ENCODE peak calls at places on chromosome 18, in four cellular contexts. One of them, this sample, is unnamed.

GRCh38 chr18:78859686-78860085 is 119.9 kb upstream of the SALL3 start:
- DNase-seq in HepG2: no peak
- DNase-seq in K562: no peak
- DNase-seq in WTC11: no peak
- DNase-seq in this sample: no peak

GRCh38 chr18:12839526-12840196 is 44.4 kb downstream of the PTPN2 start:
- DNase-seq in WTC11: no peak
- DNase-seq in K562: no peak
- DNase-seq in HepG2: no peak
- DNase-seq in this sample: no peak

GRCh38 chr18:24627644-24628315 is 167.3 kb downstream of the HRH4 start:
- DNase-seq in K562: no peak
- DNase-seq in WTC11: no peak
- DNase-seq in HepG2: no peak
- DNase-seq in this sample: no peak

GRCh38 chr18:79629249-79629558 is 50.4 kb upstream of the CTDP1 start:
- DNase-seq in HepG2: no peak
- DNase-seq in K562: no peak
- DNase-seq in WTC11: no peak
- DNase-seq in this sample: no peak

GRCh38 chr18:47775961-47776360 is 154.5 kb downstream of the SMAD2 start:
- DNase-seq in K562: no peak
- DNase-seq in WTC11: no peak
- DNase-seq in HepG2: peak
- DNase-seq in this sample: no peak

GRCh38 chr18:59249186-59249774 is 24.0 kb downstream of the RAX start:
- DNase-seq in HepG2: peak
- DNase-seq in WTC11: peak
- DNase-seq in K562: peak
- DNase-seq in this sample: peak

GRCh38 chr18:58314284-58314683 is 270.3 kb downstream of the NEDD4L start:
- DNase-seq in K562: no peak
- DNase-seq in WTC11: no peak
- DNase-seq in HepG2: peak
- DNase-seq in this sample: no peak

GRCh38 chr18:26549486-26550435 is 1.4 kb upstream of the KCTD1 start:
- DNase-seq in WTC11: peak
- DNase-seq in HepG2: peak
- DNase-seq in K562: no peak
- DNase-seq in this sample: peak

GRCh38 chr18:50850307-50850706 is 28.6 kb upstream of the ME2 start:
- DNase-seq in HepG2: no peak
- DNase-seq in WTC11: no peak
- DNase-seq in K562: no peak
- DNase-seq in this sample: no peak

GRCh38 chr18:55732227-55733106 is 144.5 kb upstream of the TCF4 start:
- DNase-seq in WTC11: no peak
- DNase-seq in K562: peak
- DNase-seq in HepG2: no peak
- DNase-seq in this sample: no peak

GRCh38 chr18:3604626-3605408 is 154.8 kb downstream of the TGIF1 start:
- DNase-seq in K562: peak
- DNase-seq in WTC11: no peak
- DNase-seq in HepG2: peak
- DNase-seq in this sample: no peak

GRCh38 chr18:42289526-42289925 is 334.5 kb downstream of the PIK3C3 start:
- DNase-seq in WTC11: no peak
- DNase-seq in HepG2: no peak
- DNase-seq in K562: no peak
- DNase-seq in this sample: no peak

GRCh38 chr18:37572736-37573135 is 7.1 kb upstream of the CELF4 start:
- DNase-seq in WTC11: no peak
- DNase-seq in HepG2: no peak
- DNase-seq in K562: no peak
- DNase-seq in this sample: no peak

GRCh38 chr18:48825101-48825745 is 125.5 kb downstream of the SMAD7 start:
- DNase-seq in K562: no peak
- DNase-seq in HepG2: no peak
- DNase-seq in WTC11: peak
- DNase-seq in this sample: no peak

GRCh38 chr18:45783097-45784075 is 42.1 kb upstream of the SIGLEC15 start:
- DNase-seq in WTC11: no peak
- DNase-seq in HepG2: no peak
- DNase-seq in K562: no peak
- DNase-seq in this sample: no peak

GRCh38 chr18:5052491-5052890 is 144.6 kb downstream of the AKAIN1 start:
- DNase-seq in K562: no peak
- DNase-seq in HepG2: no peak
- DNase-seq in WTC11: no peak
- DNase-seq in this sample: no peak

GRCh38 chr18:80119111-80119510 is 10.0 kb downstream of the ADNP2 start:
- DNase-seq in K562: no peak
- DNase-seq in HepG2: no peak
- DNase-seq in WTC11: no peak
- DNase-seq in this sample: no peak

GRCh38 chr18:43592268-43592667 is 315.0 kb upstream of the SYT4 start:
- DNase-seq in HepG2: no peak
- DNase-seq in WTC11: no peak
- DNase-seq in K562: no peak
- DNase-seq in this sample: no peak

GRCh38 chr18:43589611-43590151 is 312.4 kb upstream of the SYT4 start:
- DNase-seq in HepG2: no peak
- DNase-seq in K562: no peak
- DNase-seq in WTC11: no peak
- DNase-seq in this sample: no peak

GRCh38 chr18:43590182-43590903 is 313.1 kb upstream of the SYT4 start:
- DNase-seq in WTC11: no peak
- DNase-seq in HepG2: no peak
- DNase-seq in K562: no peak
- DNase-seq in this sample: no peak

GRCh38 chr18:43587538-43588153 is 310.4 kb upstream of the SYT4 start:
- DNase-seq in K562: peak
- DNase-seq in HepG2: peak
- DNase-seq in WTC11: no peak
- DNase-seq in this sample: peak

DNA sequence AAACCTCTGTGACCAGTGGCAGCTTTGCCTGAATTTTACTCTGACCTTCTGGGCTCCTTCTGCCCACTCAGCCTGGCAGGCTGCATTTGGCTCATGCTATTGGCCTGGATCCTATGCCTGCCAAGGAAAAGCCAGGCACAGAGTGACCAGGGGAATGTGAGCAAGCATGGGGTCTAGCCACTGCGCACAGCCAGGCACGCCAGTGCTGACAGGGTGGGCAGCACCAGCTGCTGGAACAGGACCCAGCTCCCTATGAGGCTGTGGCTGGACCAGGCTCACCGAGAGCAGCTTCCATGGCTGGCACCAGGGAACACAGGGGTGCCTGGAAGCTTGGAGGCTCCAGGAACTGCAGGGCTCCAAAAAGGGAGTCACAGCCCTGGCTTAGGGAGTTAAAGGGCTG is 311.5 kb upstream of the SYT4 start:
- DNase-seq in HepG2: no peak
- DNase-seq in WTC11: no peak
- DNase-seq in K562: no peak
- DNase-seq in this sample: no peak
- TF ChIP-seq ELF4 in HepG2: no peak
- TF ChIP-seq ELF4 in WTC11: no peak
- TF ChIP-seq ELF4 in K562: no peak
- TF ChIP-seq ELF4 in this sample: no peak

GRCh38 chr18:62323483-62324354 is 1.4 kb upstream of the TNFRSF11A start:
- DNase-seq in HepG2: no peak
- DNase-seq in WTC11: no peak
- DNase-seq in K562: no peak
- DNase-seq in this sample: no peak
- TF ChIP-seq ELF4 in HepG2: no peak
- TF ChIP-seq ELF4 in WTC11: no peak
- TF ChIP-seq ELF4 in K562: no peak
- TF ChIP-seq ELF4 in this sample: no peak

GRCh38 chr18:63890226-63890949 is 2.9 kb downstream of the SERPINB2 start:
- DNase-seq in WTC11: no peak
- DNase-seq in HepG2: no peak
- DNase-seq in K562: no peak
- DNase-seq in this sample: no peak

GRCh38 chr18:63894367-63894766 is 6.9 kb downstream of the SERPINB2 start:
- DNase-seq in WTC11: no peak
- DNase-seq in K562: no peak
- DNase-seq in HepG2: no peak
- DNase-seq in this sample: no peak

GRCh38 chr18:63890950-63891304 is 3.4 kb downstream of the SERPINB2 start:
- DNase-seq in K562: no peak
- DNase-seq in HepG2: peak
- DNase-seq in WTC11: no peak
- DNase-seq in this sample: peak

GRCh38 chr18:63895190-63895589 is 7.7 kb downstream of the SERPINB2 start:
- DNase-seq in WTC11: no peak
- DNase-seq in HepG2: no peak
- DNase-seq in K562: no peak
- DNase-seq in this sample: no peak

DNA sequence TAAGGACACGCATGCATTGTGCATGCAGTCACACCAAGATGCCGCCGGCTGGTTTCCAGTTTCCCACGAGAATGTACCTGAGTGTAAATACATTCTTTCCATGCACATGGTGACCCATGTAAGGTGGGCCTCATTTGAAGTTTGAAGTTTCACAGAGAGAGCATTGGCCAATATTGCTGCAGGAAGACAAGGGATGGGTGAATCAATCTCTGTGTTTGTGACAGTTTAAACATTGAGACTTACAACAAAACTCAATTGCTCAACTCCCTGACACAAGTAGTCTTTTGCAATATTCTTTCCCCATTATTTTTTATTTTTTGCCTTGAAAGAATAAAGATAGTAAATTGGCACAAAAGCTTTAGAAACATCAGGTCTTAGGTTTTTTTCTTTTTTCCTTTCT is 5.0 kb downstream of the SERPINB2 start:
- DNase-seq in HepG2: no peak
- DNase-seq in K562: no peak
- DNase-seq in WTC11: no peak
- DNase-seq in this sample: no peak
- TF ChIP-seq ELF4 in HepG2: no peak
- TF ChIP-seq ELF4 in K562: no peak
- TF ChIP-seq ELF4 in WTC11: no peak
- TF ChIP-seq ELF4 in this sample: no peak

GRCh38 chr18:60377778-60378469 is 5.3 kb upstream of the MC4R start:
- DNase-seq in HepG2: no peak
- DNase-seq in WTC11: no peak
- DNase-seq in K562: no peak
- DNase-seq in this sample: no peak

GRCh38 chr18:60372141-60372540 is 434 bp downstream of the MC4R start:
- DNase-seq in HepG2: no peak
- DNase-seq in K562: no peak
- DNase-seq in WTC11: no peak
- DNase-seq in this sample: no peak

GRCh38 chr18:60372598-60372997 is at the start of gene MC4R:
- DNase-seq in K562: no peak
- DNase-seq in HepG2: no peak
- DNase-seq in WTC11: no peak
- DNase-seq in this sample: peak
- TF ChIP-seq ELF4 in K562: no peak
- TF ChIP-seq ELF4 in HepG2: no peak
- TF ChIP-seq ELF4 in WTC11: no peak
- TF ChIP-seq ELF4 in this sample: no peak

GRCh38 chr18:77560334-77560970 is 310.8 kb downstream of the GALR1 start:
- DNase-seq in WTC11: no peak
- DNase-seq in K562: no peak
- DNase-seq in HepG2: no peak
- DNase-seq in this sample: no peak
- TF ChIP-seq ELF4 in WTC11: no peak
- TF ChIP-seq ELF4 in K562: no peak
- TF ChIP-seq ELF4 in HepG2: no peak
- TF ChIP-seq ELF4 in this sample: no peak

DNA sequence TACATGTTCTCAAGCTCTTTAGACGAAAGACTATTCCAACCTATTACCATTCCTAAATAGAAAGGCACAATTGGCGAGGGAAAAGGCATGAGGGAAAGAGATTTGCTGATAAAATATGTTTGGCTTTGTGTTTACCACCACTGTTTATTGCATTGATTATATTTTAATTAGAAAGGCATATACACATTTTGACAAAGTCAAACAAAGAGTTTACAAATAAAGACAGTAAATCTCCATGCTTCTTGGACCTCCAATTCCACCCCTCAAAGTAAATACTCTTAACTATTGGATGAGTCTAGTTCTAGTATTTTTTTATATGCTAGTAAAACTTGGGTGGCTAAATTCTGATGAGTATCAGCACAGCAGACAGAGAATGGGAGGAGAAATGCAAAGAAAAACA is 521.4 kb downstream of the FBXO15 start:
- DNase-seq in K562: no peak
- DNase-seq in WTC11: no peak
- DNase-seq in HepG2: no peak
- DNase-seq in this sample: no peak
- TF ChIP-seq ELF4 in K562: no peak
- TF ChIP-seq ELF4 in WTC11: no peak
- TF ChIP-seq ELF4 in HepG2: no peak
- TF ChIP-seq ELF4 in this sample: no peak

GRCh38 chr18:56835331-56835730 is 184.2 kb downstream of the WDR7 start:
- DNase-seq in HepG2: no peak
- DNase-seq in K562: no peak
- DNase-seq in WTC11: no peak
- DNase-seq in this sample: no peak
- TF ChIP-seq ELF4 in HepG2: no peak
- TF ChIP-seq ELF4 in K562: no peak
- TF ChIP-seq ELF4 in WTC11: no peak
- TF ChIP-seq ELF4 in this sample: no peak

GRCh38 chr18:36315736-36316135 is 18.2 kb downstream of the FHOD3 start:
- DNase-seq in K562: no peak
- DNase-seq in HepG2: no peak
- DNase-seq in WTC11: no peak
- DNase-seq in this sample: no peak

GRCh38 chr18:36311026-36311570 is 13.6 kb downstream of the FHOD3 start:
- DNase-seq in WTC11: no peak
- DNase-seq in HepG2: no peak
- DNase-seq in K562: no peak
- DNase-seq in this sample: no peak

GRCh38 chr18:36314754-36315153 is 17.2 kb downstream of the FHOD3 start:
- DNase-seq in WTC11: no peak
- DNase-seq in K562: no peak
- DNase-seq in HepG2: no peak
- DNase-seq in this sample: no peak

GRCh38 chr18:36314098-36314497 is 16.6 kb downstream of the FHOD3 start:
- DNase-seq in K562: no peak
- DNase-seq in HepG2: no peak
- DNase-seq in WTC11: no peak
- DNase-seq in this sample: no peak

GRCh38 chr18:36312806-36313395 is 15.4 kb downstream of the FHOD3 start:
- DNase-seq in WTC11: no peak
- DNase-seq in HepG2: no peak
- DNase-seq in K562: no peak
- DNase-seq in this sample: no peak
- TF ChIP-seq ELF4 in WTC11: no peak
- TF ChIP-seq ELF4 in HepG2: no peak
- TF ChIP-seq ELF4 in K562: no peak
- TF ChIP-seq ELF4 in this sample: no peak

GRCh38 chr18:76765649-76766048 is 56.7 kb upstream of the ZNF236 start:
- DNase-seq in HepG2: no peak
- DNase-seq in WTC11: no peak
- DNase-seq in K562: no peak
- DNase-seq in this sample: no peak
- TF ChIP-seq ELF4 in HepG2: no peak
- TF ChIP-seq ELF4 in WTC11: no peak
- TF ChIP-seq ELF4 in K562: no peak
- TF ChIP-seq ELF4 in this sample: no peak

This sample was measured in HEK293T.